ENCODE peak calls at places on chromosomes 13 and 19, in seven cellular contexts. One of them, this sample, is unnamed.

GRCh38 chr19:12668937-12669271 is 2.3 kb downstream of the WDR83 start:
- DNase-seq in activated naive CD4-positive, alpha-beta T cell: peak
- DNase-seq in NK-92 treated with Interleukin-12 subunit alpha and Interleukin-12 subunit beta, amount 100 ng/mL, for 24 hours: no peak
- DNase-seq in NCI-H2029: no peak
- DNase-seq in activated CD4-positive, CD25-positive, alpha-beta regulatory T cell treated with anti-CD3 and anti-CD28 coated beads, Interleukin-2, amount 50 U/mL, for 16 hours: peak
- DNase-seq in MCF 10A: peak
- DNase-seq in astrocyte of the cerebellum: peak
- DNase-seq in this sample: peak

GRCh38 chr19:54461201-54462071 is 2.1 kb downstream of the LENG9 start:
- DNase-seq in astrocyte of the cerebellum: no peak
- DNase-seq in activated CD4-positive, CD25-positive, alpha-beta regulatory T cell treated with anti-CD3 and anti-CD28 coated beads, Interleukin-2, amount 50 U/mL, for 16 hours: no peak
- DNase-seq in NCI-H2029: no peak
- DNase-seq in NK-92 treated with Interleukin-12 subunit alpha and Interleukin-12 subunit beta, amount 100 ng/mL, for 24 hours: no peak
- DNase-seq in activated naive CD4-positive, alpha-beta T cell: no peak
- DNase-seq in MCF 10A: no peak
- DNase-seq in this sample: peak

GRCh38 chr19:41500443-41500842 is 57.5 kb downstream of the ERICH4 start:
- DNase-seq in activated naive CD4-positive, alpha-beta T cell: no peak
- DNase-seq in NK-92 treated with Interleukin-12 subunit alpha and Interleukin-12 subunit beta, amount 100 ng/mL, for 24 hours: no peak
- DNase-seq in astrocyte of the cerebellum: no peak
- DNase-seq in NCI-H2029: no peak
- DNase-seq in MCF 10A: no peak
- DNase-seq in activated CD4-positive, CD25-positive, alpha-beta regulatory T cell treated with anti-CD3 and anti-CD28 coated beads, Interleukin-2, amount 50 U/mL, for 16 hours: no peak
- DNase-seq in this sample: no peak

GRCh38 chr19:53982611-53983010 is 8.8 kb upstream of the CACNG6 start:
- DNase-seq in NCI-H2029: no peak
- DNase-seq in activated naive CD4-positive, alpha-beta T cell: no peak
- DNase-seq in NK-92 treated with Interleukin-12 subunit alpha and Interleukin-12 subunit beta, amount 100 ng/mL, for 24 hours: no peak
- DNase-seq in astrocyte of the cerebellum: no peak
- DNase-seq in activated CD4-positive, CD25-positive, alpha-beta regulatory T cell treated with anti-CD3 and anti-CD28 coated beads, Interleukin-2, amount 50 U/mL, for 16 hours: no peak
- DNase-seq in MCF 10A: no peak
- DNase-seq in this sample: no peak

GRCh38 chr19:16170134-16170533 is 3.2 kb downstream of the CIB3 start:
- DNase-seq in activated naive CD4-positive, alpha-beta T cell: no peak
- DNase-seq in NCI-H2029: no peak
- DNase-seq in astrocyte of the cerebellum: no peak
- DNase-seq in activated CD4-positive, CD25-positive, alpha-beta regulatory T cell treated with anti-CD3 and anti-CD28 coated beads, Interleukin-2, amount 50 U/mL, for 16 hours: no peak
- DNase-seq in NK-92 treated with Interleukin-12 subunit alpha and Interleukin-12 subunit beta, amount 100 ng/mL, for 24 hours: no peak
- DNase-seq in MCF 10A: no peak
- DNase-seq in this sample: no peak

GRCh38 chr19:16188521-16188920 is 3.3 kb downstream of the FAM32A start:
- DNase-seq in NK-92 treated with Interleukin-12 subunit alpha and Interleukin-12 subunit beta, amount 100 ng/mL, for 24 hours: no peak
- DNase-seq in activated CD4-positive, CD25-positive, alpha-beta regulatory T cell treated with anti-CD3 and anti-CD28 coated beads, Interleukin-2, amount 50 U/mL, for 16 hours: no peak
- DNase-seq in MCF 10A: no peak
- DNase-seq in NCI-H2029: no peak
- DNase-seq in astrocyte of the cerebellum: no peak
- DNase-seq in activated naive CD4-positive, alpha-beta T cell: no peak
- DNase-seq in this sample: no peak

GRCh38 chr19:17580470-17581000 is 25.1 kb downstream of the COLGALT1 start:
- DNase-seq in NK-92 treated with Interleukin-12 subunit alpha and Interleukin-12 subunit beta, amount 100 ng/mL, for 24 hours: no peak
- DNase-seq in NCI-H2029: no peak
- DNase-seq in MCF 10A: no peak
- DNase-seq in astrocyte of the cerebellum: no peak
- DNase-seq in activated naive CD4-positive, alpha-beta T cell: no peak
- DNase-seq in activated CD4-positive, CD25-positive, alpha-beta regulatory T cell treated with anti-CD3 and anti-CD28 coated beads, Interleukin-2, amount 50 U/mL, for 16 hours: no peak
- DNase-seq in this sample: no peak

GRCh38 chr19:3423183-3423829 is 56.9 kb downstream of the NFIC start:
- DNase-seq in activated CD4-positive, CD25-positive, alpha-beta regulatory T cell treated with anti-CD3 and anti-CD28 coated beads, Interleukin-2, amount 50 U/mL, for 16 hours: no peak
- DNase-seq in astrocyte of the cerebellum: no peak
- DNase-seq in NCI-H2029: no peak
- DNase-seq in NK-92 treated with Interleukin-12 subunit alpha and Interleukin-12 subunit beta, amount 100 ng/mL, for 24 hours: no peak
- DNase-seq in MCF 10A: no peak
- DNase-seq in activated naive CD4-positive, alpha-beta T cell: no peak
- DNase-seq in this sample: no peak

GRCh38 chr19:35673121-35673804 is 6.9 kb downstream of the UPK1A start:
- DNase-seq in astrocyte of the cerebellum: no peak
- DNase-seq in NK-92 treated with Interleukin-12 subunit alpha and Interleukin-12 subunit beta, amount 100 ng/mL, for 24 hours: no peak
- DNase-seq in MCF 10A: peak
- DNase-seq in NCI-H2029: no peak
- DNase-seq in activated naive CD4-positive, alpha-beta T cell: no peak
- DNase-seq in activated CD4-positive, CD25-positive, alpha-beta regulatory T cell treated with anti-CD3 and anti-CD28 coated beads, Interleukin-2, amount 50 U/mL, for 16 hours: no peak
- DNase-seq in this sample: no peak

GRCh38 chr19:53285087-53285486 is 17.6 kb upstream of the VN1R4 start:
- DNase-seq in MCF 10A: no peak
- DNase-seq in astrocyte of the cerebellum: no peak
- DNase-seq in activated naive CD4-positive, alpha-beta T cell: no peak
- DNase-seq in activated CD4-positive, CD25-positive, alpha-beta regulatory T cell treated with anti-CD3 and anti-CD28 coated beads, Interleukin-2, amount 50 U/mL, for 16 hours: no peak
- DNase-seq in NK-92 treated with Interleukin-12 subunit alpha and Interleukin-12 subunit beta, amount 100 ng/mL, for 24 hours: no peak
- DNase-seq in NCI-H2029: no peak
- DNase-seq in this sample: no peak

GRCh38 chr19:23528376-23528775 is 133.1 kb upstream of the ZNF91 start:
- DNase-seq in NK-92 treated with Interleukin-12 subunit alpha and Interleukin-12 subunit beta, amount 100 ng/mL, for 24 hours: no peak
- DNase-seq in NCI-H2029: no peak
- DNase-seq in astrocyte of the cerebellum: no peak
- DNase-seq in activated naive CD4-positive, alpha-beta T cell: no peak
- DNase-seq in activated CD4-positive, CD25-positive, alpha-beta regulatory T cell treated with anti-CD3 and anti-CD28 coated beads, Interleukin-2, amount 50 U/mL, for 16 hours: no peak
- DNase-seq in MCF 10A: no peak
- DNase-seq in this sample: no peak

GRCh38 chr13:48626077-48626449 is 27.7 kb upstream of the CYSLTR2 start:
- DNase-seq in activated CD4-positive, CD25-positive, alpha-beta regulatory T cell treated with anti-CD3 and anti-CD28 coated beads, Interleukin-2, amount 50 U/mL, for 16 hours: no peak
- DNase-seq in MCF 10A: no peak
- DNase-seq in NK-92 treated with Interleukin-12 subunit alpha and Interleukin-12 subunit beta, amount 100 ng/mL, for 24 hours: no peak
- DNase-seq in astrocyte of the cerebellum: no peak
- DNase-seq in activated naive CD4-positive, alpha-beta T cell: no peak
- DNase-seq in NCI-H2029: no peak
- DNase-seq in this sample: no peak